ENCODE peak calls at places on chromosomes 13 and 19, in six cellular contexts. J is B cell, D is mesothelial cell of epicardium, Z is IMR-90, Q is HFF-Myc, U is progenitor cell of endocrine pancreas. B is an unnamed sample.
A peak's percentile ranks its signal among the peaks of the same experiment; 100 is the strongest.

GRCh38 chr13:96821971-96822370 is 172.3 kb downstream of the OXGR1 start:
- DNase-seq in J (no peak), D (no peak), Z (no peak), Q (no peak), U (no peak), B (no peak)

GRCh38 chr19:28061111-28061510 is 1151.8 kb downstream of the UQCRFS1 start:
- DNase-seq in J (no peak), D (no peak), Z (no peak), Q (no peak), U (no peak), B (no peak)

GRCh38 chr13:99733346-99733745 is 232.1 kb downstream of the TM9SF2 start:
- DNase-seq in J (no peak), D (no peak), Z (no peak), Q (no peak), U (no peak), B (no peak)

GRCh38 chr19:38850976-38851621 is 1.3 kb upstream of the HNRNPL start:
- DNase-seq in J (peak; percentile 72), D (no peak), Z (no peak), Q (no peak), U (peak; percentile 19), B (no peak)

GRCh38 chr13:51912091-51912490 is 50.3 kb downstream of the CCDC70 start:
- DNase-seq in J (no peak), D (no peak), Z (no peak), Q (no peak), U (no peak), B (peak; percentile 1)

GRCh38 chr13:33722216-33722900 is 95.6 kb upstream of the RFC3 start:
- DNase-seq in J (no peak), D (no peak), Z (peak; percentile 7), Q (no peak), U (no peak), B (no peak)

GRCh38 chr13:66759919-66760318 is 470.2 kb downstream of the PCDH9 start:
- DNase-seq in J (no peak), D (no peak), Z (no peak), Q (no peak), U (no peak), B (no peak)

GRCh38 chr19:42295342-42295741 is 6.6 kb upstream of the PRR19 start:
- DNase-seq in J (no peak), D (no peak), Z (no peak), Q (no peak), U (no peak), B (no peak)

GRCh38 chr13:113596321-113597200 is 12.0 kb downstream of the TFDP1 start:
- DNase-seq in J (no peak), D (no peak), Z (no peak), Q (no peak), U (no peak), B (no peak)

GRCh38 chr13:20851844-20852402 is 50.6 kb downstream of the XPO4 start:
- DNase-seq in J (no peak), D (no peak), Z (no peak), Q (no peak), U (no peak), B (no peak)

GRCh38 chr13:72590091-72590490 is 137.3 kb downstream of the MZT1 start:
- DNase-seq in J (no peak), D (no peak), Z (no peak), Q (no peak), U (no peak), B (no peak)

GRCh38 chr13:37534181-37534580 is 64.4 kb downstream of the POSTN start:
- DNase-seq in J (no peak), D (no peak), Z (peak; percentile 95), Q (no peak), U (no peak), B (no peak)

GRCh38 chr19:51323481-51323891 is 12.0 kb downstream of the IGLON5 start:
- DNase-seq in J (no peak), D (no peak), Z (no peak), Q (no peak), U (no peak), B (no peak)

GRCh38 chr19:18292810-18293641 is 11.6 kb upstream of the JUND start:
- DNase-seq in J (peak; percentile 64), D (peak; percentile 75), Z (peak; percentile 57), Q (no peak), U (no peak), B (no peak)

GRCh38 chr13:103104340-103104739 is 38.1 kb upstream of the SLC10A2 start:
- DNase-seq in J (no peak), D (no peak), Z (no peak), Q (no peak), U (no peak), B (no peak)

GRCh38 chr13:23871616-23872220 is 17.5 kb downstream of the MIPEP start:
- DNase-seq in J (peak; percentile 37), D (no peak), Z (peak; percentile 59), Q (no peak), U (no peak), B (no peak)

GRCh38 chr19:33634361-33635091 is 12.8 kb downstream of the CHST8 start:
- DNase-seq in J (no peak), D (no peak), Z (no peak), Q (no peak), U (no peak), B (no peak)

GRCh38 chr19:7083076-7083956 is 13.8 kb downstream of the ZNF557 start:
- DNase-seq in J (no peak), D (no peak), Z (peak; percentile 38), Q (no peak), U (no peak), B (no peak)

GRCh38 chr13:88068975-88069374 is 397.8 kb downstream of the SLITRK5 start:
- DNase-seq in J (no peak), D (no peak), Z (no peak), Q (no peak), U (no peak), B (no peak)

GRCh38 chr19:16088351-16088984 is 12.2 kb downstream of the TPM4 start:
- DNase-seq in J (no peak), D (no peak), Z (no peak), Q (no peak), U (no peak), B (no peak)
- TF ChIP-seq CTCF in J (no peak), D (no peak), Z (no peak), Q (peak; percentile 25), U (peak; percentile 37), B (peak; percentile 3)

GRCh38 chr13:79637086-79637763 is 156.3 kb downstream of the NDFIP2 start:
- DNase-seq in J (no peak), D (no peak), Z (no peak), Q (no peak), U (no peak), B (no peak)
- TF ChIP-seq CTCF in J (no peak), D (no peak), Z (no peak), Q (no peak), U (no peak), B (no peak)

GRCh38 chr19:35748106-35749020 is at the start of gene LIN37:
- DNase-seq in J (peak; percentile 97), D (peak; percentile 96), Z (peak; percentile 99), Q (peak; percentile 99), U (peak; percentile 97), B (peak; percentile 97)
- TF ChIP-seq CTCF in J (no peak), D (no peak), Z (no peak), Q (no peak), U (no peak), B (no peak)

GRCh38 chr19:48445606-48446481 is at the start of gene GRWD1:
- DNase-seq in J (peak; percentile 92), D (peak; percentile 82), Z (peak; percentile 94), Q (peak; percentile 95), U (peak; percentile 78), B (peak; percentile 84)
- TF ChIP-seq CTCF in J (no peak), D (no peak), Z (peak; percentile 8), Q (peak; percentile 15), U (no peak), B (peak; percentile 28)

GRCh38 chr19:44753932-44754742 is 5.6 kb downstream of the BCL3 start:
- DNase-seq in J (peak; percentile 72), D (no peak), Z (peak; percentile 77), Q (no peak), U (no peak), B (no peak)

GRCh38 chr19:44756089-44756562 is 7.6 kb downstream of the BCL3 start:
- DNase-seq in J (no peak), D (no peak), Z (no peak), Q (no peak), U (no peak), B (no peak)

GRCh38 chr19:44753619-44753931 is 5.1 kb downstream of the BCL3 start:
- DNase-seq in J (no peak), D (no peak), Z (no peak), Q (no peak), U (no peak), B (no peak)

GRCh38 chr19:44755219-44755618 is 6.7 kb downstream of the BCL3 start:
- DNase-seq in J (no peak), D (no peak), Z (no peak), Q (no peak), U (no peak), B (no peak)

DNA sequence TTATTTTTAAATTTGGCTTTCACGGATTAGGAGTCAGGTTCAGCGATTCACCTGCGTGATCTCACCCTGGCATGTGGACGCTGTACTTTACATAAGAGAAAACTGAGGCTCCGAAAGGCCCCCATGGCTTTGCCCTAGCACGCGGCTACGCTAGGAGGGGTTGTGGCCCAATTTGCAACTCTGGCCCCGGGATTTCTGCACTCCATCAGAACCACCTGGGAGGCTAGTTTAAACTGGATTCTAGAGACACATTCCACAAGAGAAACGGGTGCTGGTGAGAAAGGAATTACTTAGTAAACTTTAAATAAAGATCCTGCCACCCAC is 6.2 kb downstream of the BCL3 start:
- DNase-seq in J (no peak), D (no peak), Z (no peak), Q (no peak), U (no peak), B (no peak)
- TF ChIP-seq CTCF in J (no peak), D (no peak), Z (no peak), Q (no peak), U (no peak), B (no peak)

DNA sequence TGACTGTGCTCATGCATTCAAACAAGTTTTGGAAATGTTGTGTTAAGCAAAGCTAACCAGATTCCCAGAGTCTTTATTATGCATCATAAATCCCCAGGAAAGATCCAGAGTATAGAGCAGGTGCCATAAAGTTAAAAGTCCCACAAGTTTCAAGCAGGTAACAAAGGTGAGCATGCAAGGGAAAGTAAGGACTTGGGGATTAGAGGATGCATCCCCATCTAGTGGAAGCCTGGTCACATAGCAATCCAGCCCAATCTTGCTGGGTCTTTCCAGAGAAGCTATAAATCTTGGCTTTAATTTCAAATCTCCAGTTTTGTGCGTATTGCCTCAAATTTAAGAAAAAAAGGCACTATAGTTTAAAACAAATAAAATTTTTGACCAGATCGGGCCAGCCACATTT is 72.7 kb downstream of the ZNF254 start:
- DNase-seq in J (no peak), D (no peak), Z (peak; percentile 17), Q (no peak), U (no peak), B (no peak)
- TF ChIP-seq CTCF in J (no peak), D (no peak), Z (peak; percentile 38), Q (peak; percentile 35), U (no peak), B (peak; percentile 58)

DNA sequence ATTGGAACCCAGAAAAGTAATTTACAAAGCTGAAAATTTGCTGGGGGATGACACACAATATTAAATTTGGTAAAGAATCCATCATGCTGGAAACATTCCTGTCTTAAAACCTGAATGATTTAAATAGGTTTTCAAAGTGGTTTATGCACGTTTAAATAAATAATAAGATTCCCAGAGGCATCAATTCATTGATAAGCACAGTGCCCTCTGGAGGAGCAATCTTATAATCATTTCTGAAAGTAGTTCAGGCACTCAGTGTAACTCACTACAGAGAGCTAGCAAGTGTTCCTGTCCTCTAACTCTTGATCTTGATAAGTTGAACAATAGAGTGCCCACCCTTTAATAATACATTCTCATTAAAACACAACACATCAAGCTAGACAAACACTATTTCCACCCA is 43.5 kb upstream of the SHISA2 start:
- DNase-seq in J (no peak), D (no peak), Z (no peak), Q (no peak), U (no peak), B (no peak)
- TF ChIP-seq CTCF in J (no peak), D (no peak), Z (no peak), Q (no peak), U (peak; percentile 28), B (peak; percentile 39)